ENCODE peak calls at places on chromosomes 13 and 19, in nine cellular contexts. V is CD8-positive, alpha-beta T cell; Y is foreskin fibroblast; M is dorsolateral prefrontal cortex; S is cardiac fibroblast; N is HCT116; G is epithelial cell of proximal tubule; I is fibroblast of pulmonary artery; R is GM10248. L is an unnamed sample.

GRCh38 chr13:110390572-110390971 is 83.5 kb downstream of the COL4A2 start:
- DNase-seq in V (no peak), Y (peak), M (no peak), S (peak), N (no peak), G (no peak), I (peak), R (no peak), L (no peak)

GRCh38 chr19:9818175-9818733 is 625 bp downstream of the FBXL12 start:
- DNase-seq in V (no peak), Y (no peak), M (no peak), S (no peak), N (no peak), G (no peak), I (no peak), R (no peak), L (no peak)

GRCh38 chr13:108226184-108226583 is 8.0 kb downstream of the ABHD13 start:
- DNase-seq in V (no peak), Y (no peak), M (no peak), S (no peak), N (no peak), G (no peak), I (no peak), R (no peak), L (no peak)

GRCh38 chr13:67299072-67299635 is 69.0 kb upstream of the PCDH9 start:
- DNase-seq in V (no peak), Y (peak), M (no peak), S (peak), N (no peak), G (peak), I (peak), R (no peak), L (no peak)

GRCh38 chr19:53808710-53809125 is 15.4 kb downstream of the NLRP12 start:
- DNase-seq in V (no peak), Y (peak), M (no peak), S (peak), N (peak), G (no peak), I (peak), R (no peak), L (no peak)

GRCh38 chr19:27746691-27747380 is 1466.1 kb downstream of the UQCRFS1 start:
- DNase-seq in V (no peak), Y (peak), M (no peak), S (peak), N (no peak), G (no peak), I (peak), R (no peak), L (no peak)

GRCh38 chr13:19818223-19818842 is 35.6 kb upstream of the PSPC1 start:
- DNase-seq in V (peak), Y (peak), M (no peak), S (no peak), N (peak), G (no peak), I (peak), R (no peak), L (peak)

GRCh38 chr13:45564108-45564507 is 51.4 kb downstream of the ERICH6B start:
- DNase-seq in V (no peak), Y (peak), M (no peak), S (peak), N (no peak), G (peak), I (peak), R (no peak), L (no peak)

GRCh38 chr13:43785681-43786471 is 896 bp downstream of the ENOX1 start:
- DNase-seq in V (no peak), Y (peak), M (peak), S (peak), N (no peak), G (no peak), I (peak), R (peak), L (no peak)

GRCh38 chr13:99260216-99260615 is 2.0 kb upstream of the GPR18 start:
- DNase-seq in V (no peak), Y (peak), M (no peak), S (no peak), N (no peak), G (no peak), I (no peak), R (no peak), L (no peak)

DNA sequence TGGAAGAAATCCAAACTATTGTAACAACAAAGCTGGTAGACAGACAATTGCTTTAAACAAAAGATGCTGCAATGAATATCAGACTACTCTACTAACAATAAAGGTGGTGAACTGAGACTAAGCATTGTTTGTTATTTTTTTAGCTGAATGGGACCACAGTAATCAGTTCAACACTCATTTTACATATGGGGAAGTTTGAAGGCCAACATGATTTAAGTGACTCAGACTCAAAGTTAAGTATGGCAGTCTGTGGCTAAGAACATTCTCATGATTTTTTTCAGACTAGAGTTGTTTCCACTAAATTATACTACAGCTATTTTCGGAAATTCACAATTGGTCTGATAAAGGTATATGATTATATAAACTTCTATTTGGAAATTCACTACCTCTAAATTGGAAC is 10.4 kb downstream of the EXOSC8 start:
- DNase-seq in V (no peak), Y (no peak), M (no peak), S (peak), N (no peak), G (no peak), I (no peak), R (no peak), L (no peak)
- TF ChIP-seq CTCF in V (no peak), Y (no peak), M (no peak), S (no peak), N (no peak), G (no peak), I (no peak), R (no peak), L (no peak)

GRCh38 chr13:96677029-96677428 is 317.2 kb downstream of the OXGR1 start:
- DNase-seq in V (no peak), Y (no peak), M (no peak), S (no peak), N (no peak), G (no peak), I (no peak), R (no peak), L (no peak)
- TF ChIP-seq CTCF in V (no peak), Y (no peak), M (no peak), S (no peak), N (no peak), G (no peak), I (no peak), R (no peak), L (no peak)

GRCh38 chr13:94233831-94234230 is 245.7 kb downstream of the DCT start:
- DNase-seq in V (no peak), Y (no peak), M (no peak), S (no peak), N (no peak), G (no peak), I (no peak), R (no peak), L (no peak)
- TF ChIP-seq CTCF in V (no peak), Y (no peak), M (no peak), S (no peak), N (no peak), G (no peak), I (no peak), R (no peak), L (no peak)

GRCh38 chr19:38384209-38385027 is 3.4 kb downstream of the GGN start:
- DNase-seq in V (no peak), Y (peak), M (no peak), S (peak), N (no peak), G (no peak), I (no peak), R (no peak), L (no peak)
- TF ChIP-seq CTCF in V (no peak), Y (peak), M (no peak), S (peak), N (peak), G (peak), I (peak), R (no peak), L (no peak)

GRCh38 chr13:28273919-28274318 is 135.6 kb downstream of the PAN3 start:
- DNase-seq in V (no peak), Y (no peak), M (no peak), S (no peak), N (no peak), G (no peak), I (peak), R (no peak), L (no peak)
- TF ChIP-seq CTCF in V (no peak), Y (no peak), M (no peak), S (no peak), N (peak), G (no peak), I (no peak), R (no peak), L (no peak)

L was measured in natural killer cell.